ENCODE peak calls at places on chromosomes 16 and 17, in ten cellular contexts. I is HEK293T; D is AG04450; C is heart right ventricle; S is GM03348; P is GOT3; A is hypothalamus; G is H9; F is stimulated activated naive CD8-positive, alpha-beta T cell treated with anti-CD3 and anti-CD28 coated beads, Interleukin-15, amount 100 ng/mL, for 72 hours; X is ureter. N is an unnamed sample.

GRCh38 chr17:65855245-65855644 is 293.8 kb upstream of the AXIN2 start:
- DNase-seq in I (no peak), D (no peak), C (no peak), S (peak; percentile 14), P (no peak), A (no peak), G (no peak), F (no peak), X (no peak), N (no peak)

GRCh38 chr16:3305109-3306068 is at the start of the genes TIGD7 and ZNF75A:
- DNase-seq in I (peak; percentile 78), D (peak; percentile 66), C (peak; percentile 89), S (peak; percentile 93), P (peak; percentile 49), A (peak; percentile 97), G (peak; percentile 92), F (peak; percentile 89), X (peak; percentile 86), N (peak; percentile 93)

GRCh38 chr17:39517224-39517623 is 55.9 kb downstream of the CDK12 start:
- DNase-seq in I (no peak), D (no peak), C (no peak), S (no peak), P (no peak), A (no peak), G (no peak), F (no peak), X (no peak), N (no peak)

GRCh38 chr16:68760671-68761275 is 23.7 kb downstream of the CDH1 start:
- DNase-seq in I (no peak), D (no peak), C (no peak), S (peak; percentile 40), P (no peak), A (peak; percentile 39), G (no peak), F (peak; percentile 59), X (no peak), N (no peak)

GRCh38 chr17:77414811-77415400 is 274.1 kb downstream of the SEC14L1 start:
- DNase-seq in I (no peak), D (no peak), C (no peak), S (no peak), P (no peak), A (no peak), G (no peak), F (no peak), X (no peak), N (no peak)

GRCh38 chr16:25066747-25067631 is 44.6 kb upstream of the LCMT1 start:
- DNase-seq in I (peak; percentile 93), D (no peak), C (peak; percentile 88), S (peak; percentile 97), P (peak; percentile 13), A (peak; percentile 84), G (peak; percentile 92), F (peak; percentile 80), X (peak; percentile 80), N (peak; percentile 91)

GRCh38 chr17:17693253-17693954 is 12.1 kb downstream of the RAI1 start:
- DNase-seq in I (no peak), D (no peak), C (peak; percentile 63), S (no peak), P (no peak), A (peak; percentile 74), G (peak; percentile 73), F (no peak), X (peak; percentile 86), N (no peak)

GRCh38 chr17:81260171-81260570 is 21.1 kb downstream of the NDUFAF8 start:
- DNase-seq in I (no peak), D (no peak), C (no peak), S (no peak), P (no peak), A (no peak), G (no peak), F (no peak), X (no peak), N (no peak)

GRCh38 chr17:72270530-72270929 is 149.7 kb downstream of the SOX9 start:
- DNase-seq in I (no peak), D (no peak), C (peak; percentile 23), S (peak; percentile 20), P (peak; percentile 12), A (no peak), G (no peak), F (no peak), X (peak; percentile 68), N (no peak)

GRCh38 chr17:80992077-80992947 is 671 bp downstream of the CHMP6 start:
- DNase-seq in I (no peak), D (no peak), C (no peak), S (peak; percentile 56), P (no peak), A (no peak), G (peak; percentile 53), F (no peak), X (no peak), N (peak; percentile 84)

GRCh38 chr17:48928876-48929811 is 15.5 kb downstream of the SNF8 start:
- DNase-seq in I (no peak), D (no peak), C (no peak), S (no peak), P (no peak), A (no peak), G (no peak), F (no peak), X (no peak), N (no peak)

GRCh38 chr17:30236807-30237206 is 1.3 kb upstream of the SLC6A4 start:
- DNase-seq in I (no peak), D (no peak), C (peak; percentile 68), S (peak; percentile 69), P (no peak), A (peak; percentile 24), G (peak; percentile 78), F (peak; percentile 22), X (peak; percentile 70), N (peak; percentile 89)

GRCh38 chr17:75087558-75088453 is at the start of gene SLC16A5:
- DNase-seq in I (peak; percentile 60), D (no peak), C (peak; percentile 89), S (peak; percentile 94), P (no peak), A (no peak), G (peak; percentile 99), F (peak; percentile 39), X (peak; percentile 92), N (peak; percentile 90)

GRCh38 chr17:42340691-42341127 is 47.5 kb downstream of the STAT3 start:
- DNase-seq in I (no peak), D (no peak), C (no peak), S (no peak), P (no peak), A (no peak), G (no peak), F (peak; percentile 67), X (no peak), N (no peak)

GRCh38 chr16:28491080-28491969 is 549 bp downstream of the CLN3 start:
- DNase-seq in I (peak; percentile 40), D (no peak), C (peak; percentile 45), S (peak; percentile 63), P (no peak), A (peak; percentile 39), G (peak; percentile 59), F (no peak), X (no peak), N (no peak)

GRCh38 chr17:81635431-81635830 is 1.5 kb downstream of the NPLOC4 start:
- DNase-seq in I (no peak), D (no peak), C (no peak), S (no peak), P (no peak), A (no peak), G (no peak), F (no peak), X (no peak), N (no peak)

GRCh38 chr17:6546069-6546718 is 10.2 kb downstream of the PITPNM3 start:
- DNase-seq in I (no peak), D (no peak), C (no peak), S (peak; percentile 70), P (no peak), A (no peak), G (no peak), F (no peak), X (no peak), N (no peak)